ENCODE peak calls at places on chromosomes 5 and 9, in ten cellular contexts. C is GM12865, I is lung, Y is coronary artery, L is IMR-90, O is fibroblast of mammary gland, J is kidney epithelial cell, N is astrocyte of the spinal cord, F is adrenal gland, D is neural crest cell. B is an unnamed sample.

GRCh38 chr5:88298425-88298824 is 29.8 kb upstream of the TMEM161B start:
- DNase-seq in C (no peak), I (no peak), Y (no peak), L (peak), O (peak), J (no peak), N (peak), F (no peak), D (no peak), B (peak)

GRCh38 chr5:73856972-73857371 is 231.0 kb downstream of the ARHGEF28 start:
- DNase-seq in C (no peak), I (no peak), Y (no peak), L (no peak), O (no peak), J (no peak), N (no peak), F (no peak), D (no peak), B (peak)

GRCh38 chr9:137030528-137030927 is 1.4 kb downstream of the FUT7 start:
- DNase-seq in C (peak), I (no peak), Y (no peak), L (no peak), O (no peak), J (no peak), N (no peak), F (no peak), D (no peak), B (no peak)

GRCh38 chr9:137031904-137032639 is at the start of gene FUT7:
- DNase-seq in C (peak), I (no peak), Y (no peak), L (no peak), O (no peak), J (no peak), N (no peak), F (no peak), D (no peak), B (no peak)

GRCh38 chr5:142819816-142820215 is 49.6 kb downstream of the ARHGAP26 start:
- DNase-seq in C (no peak), I (no peak), Y (no peak), L (peak), O (peak), J (no peak), N (no peak), F (no peak), D (no peak), B (peak)

GRCh38 chr5:111932628-111933027 is 175.6 kb upstream of the NREP start:
- DNase-seq in C (no peak), I (no peak), Y (no peak), L (no peak), O (peak), J (no peak), N (peak), F (peak), D (no peak), B (no peak)

GRCh38 chr5:153447534-153447933 is 42.9 kb upstream of the GRIA1 start:
- DNase-seq in C (no peak), I (no peak), Y (no peak), L (no peak), O (no peak), J (no peak), N (no peak), F (no peak), D (no peak), B (no peak)

GRCh38 chr9:27353405-27354229 is 56.7 kb upstream of the EQTN start:
- DNase-seq in C (peak), I (no peak), Y (peak), L (no peak), O (no peak), J (no peak), N (no peak), F (no peak), D (no peak), B (no peak)

GRCh38 chr5:65061250-65061973 is 292.7 kb downstream of the CWC27 start:
- DNase-seq in C (peak), I (no peak), Y (no peak), L (no peak), O (no peak), J (no peak), N (no peak), F (no peak), D (no peak), B (no peak)

GRCh38 chr5:92942762-92943161 is 638.3 kb downstream of the NR2F1-AS1 start:
- DNase-seq in C (no peak), I (no peak), Y (no peak), L (no peak), O (no peak), J (no peak), N (no peak), F (no peak), D (no peak), B (no peak)

GRCh38 chr5:8825161-8825757 is 720.6 kb downstream of the SEMA5A start:
- DNase-seq in C (no peak), I (no peak), Y (no peak), L (peak), O (peak), J (no peak), N (peak), F (no peak), D (no peak), B (no peak)

GRCh38 chr9:127185931-127186781 is 63.7 kb upstream of the ANGPTL2 start:
- DNase-seq in C (no peak), I (peak), Y (peak), L (peak), O (peak), J (no peak), N (peak), F (peak), D (no peak), B (peak)

GRCh38 chr5:177524941-177525655 is 8.3 kb upstream of the DDX41 start:
- DNase-seq in C (no peak), I (no peak), Y (no peak), L (no peak), O (no peak), J (no peak), N (no peak), F (no peak), D (no peak), B (no peak)

GRCh38 chr5:40871177-40871576 is 30.0 kb downstream of the CARD6 start:
- DNase-seq in C (no peak), I (no peak), Y (no peak), L (peak), O (peak), J (no peak), N (peak), F (no peak), D (no peak), B (peak)

GRCh38 chr9:36165766-36166149 is 3.4 kb upstream of the CCIN start:
- DNase-seq in C (no peak), I (no peak), Y (no peak), L (peak), O (peak), J (no peak), N (peak), F (no peak), D (no peak), B (peak)

GRCh38 chr5:150559701-150560100 is 51.8 kb downstream of the NDST1 start:
- DNase-seq in C (no peak), I (no peak), Y (no peak), L (peak), O (peak), J (peak), N (peak), F (no peak), D (no peak), B (peak)

GRCh38 chr5:150912312-150912814 is 7.6 kb upstream of the ZNF300 start:
- DNase-seq in C (no peak), I (no peak), Y (no peak), L (no peak), O (no peak), J (no peak), N (no peak), F (no peak), D (no peak), B (no peak)

GRCh38 chr5:39440964-39441363 is 16.2 kb upstream of the DAB2 start:
- DNase-seq in C (no peak), I (no peak), Y (no peak), L (no peak), O (no peak), J (no peak), N (no peak), F (no peak), D (no peak), B (no peak)

GRCh38 chr9:92463989-92464388 is 18.3 kb downstream of the ASPN start:
- DNase-seq in C (no peak), I (no peak), Y (no peak), L (peak), O (peak), J (peak), N (peak), F (no peak), D (no peak), B (peak)

GRCh38 chr9:38311382-38312270 is 80.9 kb upstream of the ALDH1B1 start:
- DNase-seq in C (no peak), I (no peak), Y (no peak), L (no peak), O (no peak), J (no peak), N (no peak), F (no peak), D (no peak), B (peak)

GRCh38 chr5:150763023-150763793 is 4.4 kb upstream of the DCTN4 start:
- DNase-seq in C (no peak), I (peak), Y (peak), L (peak), O (peak), J (peak), N (peak), F (peak), D (no peak), B (peak)

GRCh38 chr5:153425914-153426313 is 64.6 kb upstream of the GRIA1 start:
- DNase-seq in C (peak), I (no peak), Y (no peak), L (no peak), O (peak), J (no peak), N (no peak), F (no peak), D (no peak), B (no peak)

GRCh38 chr5:4544049-4544675 is 596.0 kb upstream of the ADAMTS16 start:
- DNase-seq in C (no peak), I (no peak), Y (no peak), L (no peak), O (no peak), J (no peak), N (no peak), F (no peak), D (no peak), B (no peak)

GRCh38 chr9:38384990-38385848 is 7.3 kb upstream of the ALDH1B1 start:
- DNase-seq in C (no peak), I (no peak), Y (no peak), L (no peak), O (no peak), J (no peak), N (no peak), F (no peak), D (no peak), B (no peak)

GRCh38 chr5:39700523-39700922 is 275.7 kb upstream of the DAB2 start:
- DNase-seq in C (peak), I (no peak), Y (no peak), L (no peak), O (no peak), J (no peak), N (no peak), F (no peak), D (no peak), B (no peak)

DNA sequence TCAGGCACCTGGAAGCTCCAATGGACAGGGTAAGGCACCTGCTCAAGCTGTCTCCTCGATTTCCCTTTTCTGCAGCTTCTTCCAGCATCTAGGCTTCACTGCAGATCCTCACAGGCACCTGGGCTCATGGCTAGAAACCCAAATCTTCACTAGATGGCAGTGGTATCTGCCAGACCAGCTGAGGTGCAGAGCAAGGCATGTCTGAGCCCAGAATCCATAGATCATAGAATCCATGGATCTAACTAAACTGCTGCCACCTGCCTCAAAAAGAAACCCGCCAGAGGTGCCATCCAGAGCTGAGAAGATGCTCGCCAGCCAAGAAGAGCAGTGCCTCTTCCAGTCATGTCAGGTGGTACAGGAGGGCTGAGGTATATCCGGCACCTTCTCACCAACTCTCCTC is 6.9 kb downstream of the SHC3 start:
- DNase-seq in C (no peak), I (no peak), Y (no peak), L (no peak), O (no peak), J (no peak), N (no peak), F (no peak), D (no peak), B (no peak)
- TF ChIP-seq CTCF in C (no peak), I (no peak), Y (no peak), L (no peak), O (no peak), J (no peak), N (peak), F (no peak), D (no peak), B (peak)

DNA sequence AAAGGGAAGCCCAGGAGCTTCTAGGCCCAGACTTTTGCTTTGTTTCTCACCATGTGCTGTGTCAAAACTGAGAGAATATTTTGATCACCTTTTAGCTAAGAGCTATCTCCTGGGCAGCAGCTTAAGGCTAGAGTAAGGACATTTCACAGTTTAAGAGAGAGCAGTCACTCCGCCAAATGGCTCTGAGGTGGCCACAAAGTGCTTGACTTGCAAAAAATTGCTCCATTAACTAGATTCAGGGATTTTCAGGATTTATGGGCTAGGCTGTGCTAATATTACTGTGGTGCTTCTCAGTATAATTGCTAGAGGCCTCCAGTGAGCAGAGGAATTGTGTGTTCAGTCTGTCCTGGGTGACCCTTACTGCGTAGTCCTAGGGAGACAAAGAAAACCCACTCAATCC is 65.2 kb downstream of the PALM2AKAP2 start:
- DNase-seq in C (no peak), I (no peak), Y (no peak), L (no peak), O (no peak), J (no peak), N (no peak), F (no peak), D (no peak), B (no peak)
- TF ChIP-seq CTCF in C (no peak), I (no peak), Y (no peak), L (no peak), O (no peak), J (no peak), N (no peak), F (no peak), D (no peak), B (no peak)

DNA sequence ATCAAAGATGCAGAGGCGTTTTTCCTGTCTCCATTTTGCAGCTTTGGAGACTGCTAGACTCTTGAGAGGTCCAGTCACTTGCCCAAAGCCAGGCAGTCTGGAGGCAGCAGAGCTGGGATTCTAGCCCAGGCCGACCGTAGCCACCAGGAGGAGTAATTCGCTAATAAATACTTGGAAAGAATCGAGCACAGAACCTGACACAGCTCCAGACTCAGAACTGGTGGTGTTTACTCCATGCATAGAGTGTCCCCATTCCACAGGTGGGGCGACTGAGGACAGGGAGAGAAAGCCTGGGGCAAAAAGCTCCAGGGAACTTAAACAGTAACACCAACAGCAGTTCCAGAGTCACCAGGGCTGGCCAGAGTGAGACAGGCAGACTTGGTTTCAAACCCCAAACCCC is 10.7 kb upstream of the CERCAM start:
- DNase-seq in C (no peak), I (no peak), Y (no peak), L (no peak), O (peak), J (no peak), N (peak), F (no peak), D (no peak), B (peak)
- TF ChIP-seq CTCF in C (no peak), I (no peak), Y (no peak), L (peak), O (peak), J (peak), N (peak), F (no peak), D (no peak), B (peak)

GRCh38 chr9:115289757-115290208 is 171.8 kb upstream of the TNC start:
- DNase-seq in C (no peak), I (no peak), Y (no peak), L (peak), O (peak), J (peak), N (peak), F (no peak), D (no peak), B (peak)
- TF ChIP-seq CTCF in C (no peak), I (no peak), Y (no peak), L (no peak), O (no peak), J (no peak), N (no peak), F (no peak), D (no peak), B (no peak)

DNA sequence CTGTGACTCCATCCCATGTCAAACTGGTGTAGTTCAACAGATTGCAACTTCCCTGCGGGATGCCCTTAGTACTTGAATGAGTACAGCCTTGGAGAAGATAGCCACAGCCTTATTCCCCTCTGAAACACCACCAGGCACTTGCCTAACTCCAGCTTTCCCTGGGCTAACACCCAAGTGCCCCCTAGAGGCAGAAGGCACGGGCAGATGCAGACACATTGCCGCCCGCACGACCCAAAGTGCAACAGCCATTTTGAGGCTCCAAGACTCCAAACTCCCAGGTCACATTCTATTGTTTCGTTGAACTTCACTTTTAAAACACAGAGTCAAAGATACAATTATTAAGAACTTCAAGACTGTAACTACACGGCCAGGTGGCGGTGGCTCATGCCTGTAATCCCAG is 163.6 kb upstream of the CDH6 start:
- DNase-seq in C (no peak), I (no peak), Y (no peak), L (no peak), O (no peak), J (no peak), N (no peak), F (no peak), D (no peak), B (no peak)
- TF ChIP-seq CTCF in C (no peak), I (no peak), Y (no peak), L (no peak), O (no peak), J (no peak), N (no peak), F (no peak), D (no peak), B (no peak)

DNA sequence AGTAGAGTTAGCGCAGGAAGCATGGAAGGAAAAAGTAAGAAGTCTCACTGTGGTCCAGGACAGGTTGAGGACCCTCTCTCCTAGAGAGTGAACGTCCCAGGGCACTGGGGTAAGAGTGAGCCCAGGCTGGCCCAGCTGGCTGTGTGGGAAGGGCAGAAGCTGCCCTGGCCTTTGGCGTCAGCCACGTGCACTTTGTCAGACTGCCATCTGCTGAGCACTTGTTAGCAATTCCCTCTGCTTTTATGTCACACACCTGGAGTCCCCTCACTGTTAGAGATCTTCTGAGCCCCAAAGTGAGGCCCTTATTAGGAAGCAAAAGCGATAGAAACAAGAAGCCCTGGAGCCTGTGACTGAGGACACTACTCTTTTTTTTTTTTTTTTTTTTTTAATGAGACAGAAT is 79.1 kb downstream of the UGCG start:
- DNase-seq in C (peak), I (peak), Y (no peak), L (no peak), O (no peak), J (no peak), N (no peak), F (peak), D (no peak), B (no peak)
- TF ChIP-seq CTCF in C (peak), I (no peak), Y (no peak), L (no peak), O (no peak), J (no peak), N (no peak), F (no peak), D (no peak), B (no peak)

GRCh38 chr9:97985058-97985861 is 2.1 kb downstream of the ANP32B start:
- DNase-seq in C (peak), I (no peak), Y (no peak), L (peak), O (peak), J (no peak), N (peak), F (no peak), D (peak), B (peak)

GRCh38 chr9:97982719-97983523 is at the start of gene ANP32B:
- DNase-seq in C (peak), I (peak), Y (peak), L (peak), O (peak), J (peak), N (peak), F (peak), D (peak), B (peak)

GRCh38 chr9:97982191-97982718 is 886 bp upstream of the ANP32B start:
- DNase-seq in C (no peak), I (no peak), Y (no peak), L (no peak), O (peak), J (no peak), N (no peak), F (no peak), D (no peak), B (no peak)

GRCh38 chr9:97984188-97985057 is 1.3 kb downstream of the ANP32B start:
- DNase-seq in C (peak), I (peak), Y (peak), L (peak), O (peak), J (no peak), N (peak), F (peak), D (peak), B (peak)

DNA sequence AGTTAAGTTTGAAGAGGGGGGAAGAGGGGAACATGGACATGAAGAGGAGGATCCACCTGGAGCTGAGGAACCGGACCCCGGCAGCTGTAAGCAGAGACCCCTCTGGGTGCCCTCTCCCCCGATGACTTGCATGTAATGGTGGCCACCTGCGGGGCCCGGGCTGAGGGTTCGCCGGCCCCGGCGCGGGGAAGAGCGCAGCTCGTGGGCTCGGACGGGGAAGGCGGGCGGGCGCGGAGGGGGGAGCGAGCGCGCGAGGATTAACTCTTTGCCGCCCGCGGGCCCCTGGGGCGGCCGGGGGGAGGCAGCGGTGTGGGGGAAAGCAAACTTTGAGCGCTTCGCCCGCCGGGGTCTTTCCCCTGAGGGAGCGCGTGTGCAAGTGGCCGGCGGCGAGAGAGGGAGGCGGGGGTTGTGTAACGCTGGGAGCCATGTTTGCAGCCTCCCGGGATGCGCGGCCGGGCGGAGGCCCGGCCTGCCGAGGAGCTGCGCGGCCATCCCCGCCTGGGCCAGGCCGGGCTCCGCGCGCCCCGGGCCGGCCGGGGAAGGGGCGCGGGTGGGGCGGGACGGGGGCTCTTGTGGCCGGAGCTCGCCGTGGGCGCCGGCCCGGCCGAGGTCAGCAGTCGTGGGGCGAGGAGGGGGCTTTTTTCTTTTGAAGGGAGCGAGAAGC is 515 bp downstream of the ANP32B start:
- DNase-seq in C (peak), I (peak), Y (peak), L (peak), O (peak), J (no peak), N (no peak), F (peak), D (no peak), B (peak)
- TF ChIP-seq CTCF in C (no peak), I (no peak), Y (no peak), L (peak), O (no peak), J (no peak), N (no peak), F (peak), D (no peak), B (no peak)